ENCODE peak calls at places on chromosomes 13 and 19, in seven cellular contexts. P is tibial artery, L is cardiac fibroblast, O is tibial nerve, C is dorsolateral prefrontal cortex, M is mucosa of descending colon, B is heart left ventricle. D is an unnamed sample.

GRCh38 chr19:49930483-49931011 is 1.2 kb upstream of the NUP62 start:
- DNase-seq in P (no peak), L (peak), O (no peak), C (no peak), M (peak), B (no peak), D (peak)

GRCh38 chr19:16367269-16367683 is 42.6 kb downstream of the KLF2 start:
- DNase-seq in P (no peak), L (no peak), O (no peak), C (no peak), M (no peak), B (no peak), D (no peak)

GRCh38 chr13:48231080-48231479 is 1.9 kb upstream of the ITM2B start:
- DNase-seq in P (no peak), L (peak), O (no peak), C (no peak), M (no peak), B (no peak), D (peak)

GRCh38 chr19:13693933-13694332 is 70.4 kb upstream of the MRI1 start:
- DNase-seq in P (no peak), L (no peak), O (no peak), C (no peak), M (no peak), B (no peak), D (no peak)

GRCh38 chr13:108226184-108226583 is 8.0 kb downstream of the ABHD13 start:
- DNase-seq in P (no peak), L (peak), O (no peak), C (no peak), M (no peak), B (no peak), D (no peak)

GRCh38 chr13:19062019-19062646 is 119.5 kb downstream of the TUBA3C start:
- DNase-seq in P (no peak), L (no peak), O (no peak), C (no peak), M (no peak), B (peak), D (no peak)

GRCh38 chr13:30877335-30877734 is 28.7 kb upstream of the MEDAG start:
- DNase-seq in P (no peak), L (peak), O (no peak), C (no peak), M (no peak), B (no peak), D (peak)

GRCh38 chr13:32881074-32881791 is 135.0 kb upstream of the KL start:
- DNase-seq in P (no peak), L (peak), O (no peak), C (no peak), M (no peak), B (no peak), D (peak)

GRCh38 chr19:49133621-49134454 is 14.5 kb downstream of the PPFIA3 start:
- DNase-seq in P (no peak), L (peak), O (no peak), C (no peak), M (peak), B (peak), D (peak)

GRCh38 chr19:36973844-36974195 is 57.7 kb downstream of the ZNF568 start:
- DNase-seq in P (no peak), L (no peak), O (no peak), C (no peak), M (no peak), B (no peak), D (no peak)

GRCh38 chr19:36972594-36972993 is 56.5 kb downstream of the ZNF568 start:
- DNase-seq in P (peak), L (no peak), O (no peak), C (no peak), M (no peak), B (no peak), D (no peak)

GRCh38 chr19:36973021-36973843 is 57.1 kb downstream of the ZNF568 start:
- DNase-seq in P (peak), L (peak), O (peak), C (peak), M (peak), B (peak), D (peak)
- TF ChIP-seq CTCF in P (peak), L (peak), O (peak), C (peak), M (peak), B (peak), D (peak)

GRCh38 chr13:24719139-24719538 is 38.9 kb downstream of the ATP12A start:
- DNase-seq in P (no peak), L (no peak), O (no peak), C (no peak), M (no peak), B (no peak), D (no peak)

GRCh38 chr13:24727731-24728601 is 36.0 kb upstream of the RNF17 start:
- DNase-seq in P (peak), L (peak), O (no peak), C (peak), M (peak), B (peak), D (peak)

GRCh38 chr13:24725379-24725778 is 38.6 kb upstream of the RNF17 start:
- DNase-seq in P (no peak), L (no peak), O (no peak), C (no peak), M (no peak), B (no peak), D (no peak)

GRCh38 chr13:24724714-24725113 is 39.3 kb upstream of the RNF17 start:
- DNase-seq in P (no peak), L (no peak), O (no peak), C (no peak), M (no peak), B (no peak), D (no peak)

GRCh38 chr13:24723206-24723605 is 40.8 kb upstream of the RNF17 start:
- DNase-seq in P (no peak), L (no peak), O (no peak), C (no peak), M (no peak), B (no peak), D (no peak)
- TF ChIP-seq CTCF in P (no peak), L (no peak), O (no peak), C (no peak), M (no peak), B (no peak), D (no peak)

DNA sequence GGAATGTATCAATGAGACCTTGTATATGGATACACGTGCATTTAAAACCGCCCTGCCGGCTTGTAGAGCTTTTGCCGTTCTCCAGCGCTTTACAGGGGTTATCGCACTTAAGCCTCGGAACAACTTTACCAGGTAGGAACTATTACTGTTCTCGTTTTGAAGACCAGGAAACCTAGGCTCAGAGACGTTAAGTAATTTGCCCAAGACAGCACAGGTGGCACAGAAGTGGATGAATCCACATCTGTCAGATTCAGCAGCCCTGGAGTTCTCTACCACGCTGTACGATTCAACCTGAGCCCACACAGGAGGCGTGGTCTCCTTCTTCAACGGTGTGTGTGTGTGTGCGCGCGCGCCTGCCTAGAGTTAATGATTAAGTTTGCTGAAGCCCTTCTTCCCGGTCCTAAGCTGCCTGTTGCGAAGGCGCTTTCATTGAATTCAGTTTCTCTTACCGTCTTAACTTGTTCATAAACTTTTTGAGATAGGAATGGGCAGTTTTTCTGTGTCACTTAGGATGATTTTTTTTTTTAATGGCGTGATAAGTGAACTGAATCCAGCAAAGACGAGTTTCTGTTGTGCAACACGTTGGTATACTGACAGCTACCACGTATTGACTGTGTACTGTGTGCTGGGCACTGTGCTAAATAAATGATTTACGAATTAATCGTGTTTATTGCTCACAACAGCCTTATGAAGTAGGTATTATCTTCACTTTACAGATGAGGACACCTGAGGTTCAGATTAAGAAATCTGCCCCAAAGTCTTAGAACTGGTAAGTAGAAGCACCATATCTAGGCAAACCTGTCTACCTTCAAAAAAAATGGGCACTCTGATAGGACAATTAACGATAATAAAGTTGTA is 67.4 kb downstream of the KCNRG start:
- DNase-seq in P (peak), L (peak), O (peak), C (no peak), M (peak), B (no peak), D (peak)
- TF ChIP-seq CTCF in P (no peak), L (no peak), O (no peak), C (no peak), M (no peak), B (no peak), D (no peak)

DNA sequence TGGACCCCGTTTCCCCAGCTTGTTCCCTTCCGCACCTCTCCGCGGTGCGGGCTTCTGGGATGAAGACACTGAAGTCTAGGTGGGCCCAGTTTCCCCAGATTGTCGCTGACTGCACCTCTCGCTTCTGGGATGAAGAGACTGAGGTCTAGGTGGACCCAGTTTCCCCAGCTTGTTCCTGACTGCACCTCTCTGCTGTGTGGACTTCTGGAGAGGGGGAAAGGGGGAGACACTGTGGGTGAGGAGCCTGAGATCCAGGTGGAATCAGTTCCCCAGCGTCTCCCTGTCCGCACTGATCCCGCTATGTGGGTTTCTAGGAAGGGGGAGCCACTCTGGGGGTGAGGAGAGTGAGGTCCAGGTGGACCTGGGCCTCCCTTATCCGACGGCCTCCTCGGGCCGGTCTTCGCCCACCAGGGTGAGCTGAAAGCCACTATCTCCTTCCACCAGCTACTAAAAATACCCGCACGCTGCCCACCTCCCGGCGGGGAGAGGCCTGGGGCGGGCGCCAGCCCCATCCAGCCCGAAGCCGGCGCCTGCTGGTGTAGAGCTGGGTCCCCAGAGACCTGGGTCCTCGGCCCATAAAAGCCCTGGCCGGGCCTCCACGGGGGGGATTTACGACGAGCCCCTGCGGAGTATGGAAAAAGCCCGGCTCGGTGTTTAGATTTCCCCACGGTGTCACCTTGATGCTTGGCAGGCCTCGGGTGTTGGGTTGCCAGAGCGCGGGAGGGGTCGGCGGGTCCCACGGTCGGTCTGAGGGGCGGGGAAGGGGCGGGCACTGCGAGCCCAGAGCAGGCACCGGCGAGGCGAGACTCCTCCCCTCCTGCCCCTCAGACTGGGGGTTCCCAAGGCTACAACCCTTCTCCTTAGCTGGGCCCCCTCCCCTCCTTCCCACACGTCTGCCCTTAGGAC is 10.6 kb downstream of the FUT6 start:
- DNase-seq in P (no peak), L (peak), O (no peak), C (no peak), M (no peak), B (no peak), D (peak)
- TF ChIP-seq CTCF in P (no peak), L (no peak), O (no peak), C (no peak), M (no peak), B (peak), D (no peak)

DNA sequence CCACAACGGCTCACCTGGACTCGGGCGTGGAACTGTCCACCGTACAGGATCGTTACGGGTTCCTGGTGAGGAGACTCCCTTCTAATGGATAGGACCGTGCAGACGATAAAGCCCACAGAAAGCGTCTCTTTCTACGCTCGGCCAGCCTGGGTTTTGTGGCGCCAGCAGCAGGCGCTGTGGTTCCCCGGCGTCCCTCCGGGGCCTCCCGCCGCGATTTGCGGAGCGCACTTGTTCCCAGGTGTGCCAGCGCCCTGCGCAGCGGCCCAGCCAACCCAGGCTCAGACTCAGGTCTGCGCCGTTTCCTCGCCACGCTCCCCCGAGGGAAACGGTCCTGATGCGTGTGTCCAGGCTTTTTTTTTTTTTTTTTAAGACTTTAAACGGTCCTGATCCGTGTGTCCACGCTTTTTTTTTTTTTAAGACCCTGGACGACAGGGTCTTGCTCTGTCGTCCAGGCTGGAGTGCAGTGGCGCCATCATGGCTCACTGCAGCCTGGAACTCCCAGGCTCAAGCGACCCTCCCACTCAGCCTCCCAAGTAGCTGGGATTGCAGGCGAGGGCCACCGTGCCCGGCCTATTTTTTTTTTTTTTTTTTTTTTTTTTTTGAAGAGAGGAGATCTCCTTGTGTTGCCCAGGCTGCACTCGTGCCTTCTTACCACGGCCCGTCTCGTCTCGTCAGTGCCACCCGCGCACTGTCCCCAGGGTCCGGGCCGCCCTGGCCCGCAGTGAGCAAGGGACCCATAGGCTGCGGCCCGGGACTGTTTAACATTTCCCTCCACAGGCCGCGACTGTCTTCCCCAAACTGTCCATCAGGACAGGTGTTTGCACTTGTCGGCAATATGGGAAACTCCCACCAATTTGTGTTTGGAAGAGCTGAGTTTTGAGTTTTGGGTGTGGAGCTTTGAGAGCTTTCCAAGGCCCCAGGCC is 23.8 kb downstream of the GJA3 start:
- DNase-seq in P (no peak), L (no peak), O (no peak), C (no peak), M (peak), B (no peak), D (peak)
- TF ChIP-seq CTCF in P (no peak), L (peak), O (no peak), C (no peak), M (no peak), B (peak), D (peak)

GRCh38 chr13:73417012-73417615 is 358.3 kb downstream of the KLF5 start:
- DNase-seq in P (no peak), L (peak), O (no peak), C (no peak), M (no peak), B (no peak), D (no peak)
- TF ChIP-seq CTCF in P (no peak), L (no peak), O (no peak), C (no peak), M (no peak), B (no peak), D (peak)

GRCh38 chr19:12555456-12555930 is 4.2 kb upstream of the ZNF564 start:
- DNase-seq in P (no peak), L (no peak), O (no peak), C (no peak), M (no peak), B (no peak), D (no peak)
- TF ChIP-seq CTCF in P (no peak), L (no peak), O (no peak), C (no peak), M (no peak), B (peak), D (no peak)

GRCh38 chr19:10551698-10552301 is 8.1 kb downstream of the ATG4D start:
- DNase-seq in P (no peak), L (peak), O (no peak), C (no peak), M (peak), B (no peak), D (peak)
- TF ChIP-seq CTCF in P (no peak), L (peak), O (no peak), C (no peak), M (no peak), B (peak), D (peak)

GRCh38 chr13:59477011-59477410 is 686.7 kb downstream of the DIAPH3 start:
- DNase-seq in P (no peak), L (no peak), O (no peak), C (no peak), M (no peak), B (no peak), D (no peak)
- TF ChIP-seq CTCF in P (no peak), L (peak), O (no peak), C (no peak), M (no peak), B (peak), D (peak)